ENCODE peak calls at places on chromosome 13, in six cellular contexts. D, A, F, Q, C and K are unnamed samples. For H3K4me1 and H3K9me3, the result is how much of the 10 kb centered on the place peaks cover.

GRCh38 chr13:28204690-28205443 is 66.5 kb downstream of the PAN3 start:
- DNase-seq in Q (no peak), C (no peak), D (no peak), A (no peak), F (no peak), K (no peak)

GRCh38 chr13:101661839-101662238 is 209.4 kb downstream of the ITGBL1 start:
- DNase-seq in D (no peak), F (no peak), Q (no peak), A (no peak), C (no peak), K (no peak)

GRCh38 chr13:104875008-104875762 is 1660.3 kb downstream of the EFNB2 start:
- DNase-seq in Q (no peak), A (no peak), F (no peak), C (no peak), D (no peak), K (no peak)

GRCh38 chr13:65719831-65720230 is 1510.3 kb downstream of the PCDH9 start:
- DNase-seq in D (no peak), F (no peak), C (no peak), A (no peak), Q (no peak), K (no peak)

GRCh38 chr13:26964278-26965057 is 203.9 kb upstream of the GPR12 start:
- DNase-seq in D (peak), F (no peak), Q (no peak), A (no peak), C (peak), K (peak)

GRCh38 chr13:31538067-31539042 is 201.0 kb upstream of the RXFP2 start:
- DNase-seq in A (no peak), F (no peak), Q (no peak), C (peak), D (no peak), K (no peak)

GRCh38 chr13:39016789-39017188 is 21.1 kb downstream of the PROSER1 start:
- DNase-seq in F (no peak), A (no peak), C (peak), Q (no peak), D (no peak), K (no peak)

GRCh38 chr13:92265408-92265807 is 867.0 kb downstream of the GPC5 start:
- DNase-seq in D (no peak), C (peak), Q (no peak), A (no peak), F (no peak), K (no peak)

GRCh38 chr13:31588331-31588730 is 151.0 kb upstream of the RXFP2 start:
- DNase-seq in F (no peak), C (no peak), Q (no peak), D (no peak), A (no peak), K (no peak)

DNA sequence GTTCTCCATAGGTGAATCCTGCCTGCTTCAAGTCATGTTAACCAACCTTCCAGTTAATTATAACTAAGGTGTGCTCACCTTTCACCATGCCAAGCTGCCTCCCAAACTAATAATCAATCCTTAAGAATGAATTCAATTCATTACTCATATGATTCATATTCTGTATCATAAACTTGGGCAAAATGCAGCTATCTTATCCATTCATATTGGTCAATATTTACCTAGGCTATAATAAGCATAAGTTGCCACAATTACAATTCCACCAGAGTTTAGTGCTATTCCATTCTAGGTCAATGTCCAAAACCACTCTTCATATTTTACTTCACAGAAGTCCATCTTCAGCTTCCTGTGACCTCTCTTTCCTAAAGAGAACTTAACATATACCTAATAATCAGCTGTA is 13.4 kb downstream of the ELF1 start:
- DNase-seq in F (no peak), D (no peak), Q (no peak), C (no peak), A (no peak), K (no peak)
- H3K4me1 ChIP-seq in F (under half), D (under half), Q (under half), C (under half), A (under half), K (under half)

DNA sequence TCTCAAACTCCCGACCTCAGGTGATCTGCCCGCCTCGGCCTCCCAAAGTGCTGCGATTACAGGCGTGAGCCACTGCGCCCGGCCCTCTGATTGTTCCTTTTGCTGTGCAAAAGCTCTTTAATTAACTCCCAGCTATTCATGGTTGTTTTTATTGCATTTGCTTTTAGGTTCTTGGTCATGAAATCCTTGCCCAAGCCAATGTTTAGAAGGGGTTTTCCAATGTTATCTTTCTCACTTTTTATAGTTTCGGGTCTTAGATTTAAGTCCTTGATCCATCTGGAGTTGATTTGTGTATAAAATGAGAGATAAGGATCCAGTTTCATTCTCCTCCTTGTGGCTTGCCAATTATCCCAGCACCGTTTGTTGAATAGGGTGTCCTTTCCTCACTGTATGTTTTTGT is 19.2 kb upstream of the GRTP1 start:
- DNase-seq in C (no peak), A (peak), F (no peak), D (no peak), Q (no peak), K (no peak)
- H3K9me3 ChIP-seq in C (under half), A (under half), F (under half), D (under half), Q (under half), K (under half)

GRCh38 chr13:63901630-63902029 is 2486.0 kb upstream of the PCDH20 start:
- DNase-seq in A (no peak), F (no peak), Q (no peak), D (no peak), C (no peak), K (no peak)
- TF ChIP-seq CTCF in A (no peak), F (no peak), Q (peak), D (no peak), C (no peak), K (no peak)

GRCh38 chr13:46605824-46606554 is 53.0 kb downstream of the LRCH1 start:
- DNase-seq in Q (no peak), C (no peak), D (no peak), A (no peak), F (no peak), K (no peak)
- H3K4me1 ChIP-seq in Q (under half), C (under half), D (half or more), A (half or more), F (under half), K (under half)

GRCh38 chr13:19329365-19329764 is 147.7 kb upstream of the TUBA3C start:
- DNase-seq in F (no peak), D (no peak), Q (no peak), C (no peak), A (no peak), K (no peak)

DNA sequence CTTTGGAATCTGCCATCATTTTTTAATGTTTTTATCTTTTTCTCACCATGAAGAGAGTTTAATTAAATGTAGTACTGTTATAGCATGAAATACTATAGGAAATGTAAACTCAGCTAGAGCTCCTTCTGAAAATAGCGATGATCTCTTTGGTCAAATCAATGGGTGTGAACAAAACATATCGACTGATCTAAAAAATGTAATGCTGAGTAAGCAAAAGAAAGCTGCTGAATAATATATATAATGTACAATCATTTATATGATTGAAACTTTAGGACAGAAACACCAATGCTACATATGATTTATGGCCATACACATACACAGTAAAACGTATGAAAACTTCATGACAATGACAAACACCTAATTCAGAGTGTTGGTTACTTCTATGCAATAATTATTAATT is 150.8 kb upstream of the TUBA3C start:
- DNase-seq in A (no peak), F (no peak), D (no peak), Q (no peak), C (no peak), K (no peak)
- H3K9me3 ChIP-seq in A (under half), F (under half), D (under half), Q (half or more), C (under half), K (under half)

DNA sequence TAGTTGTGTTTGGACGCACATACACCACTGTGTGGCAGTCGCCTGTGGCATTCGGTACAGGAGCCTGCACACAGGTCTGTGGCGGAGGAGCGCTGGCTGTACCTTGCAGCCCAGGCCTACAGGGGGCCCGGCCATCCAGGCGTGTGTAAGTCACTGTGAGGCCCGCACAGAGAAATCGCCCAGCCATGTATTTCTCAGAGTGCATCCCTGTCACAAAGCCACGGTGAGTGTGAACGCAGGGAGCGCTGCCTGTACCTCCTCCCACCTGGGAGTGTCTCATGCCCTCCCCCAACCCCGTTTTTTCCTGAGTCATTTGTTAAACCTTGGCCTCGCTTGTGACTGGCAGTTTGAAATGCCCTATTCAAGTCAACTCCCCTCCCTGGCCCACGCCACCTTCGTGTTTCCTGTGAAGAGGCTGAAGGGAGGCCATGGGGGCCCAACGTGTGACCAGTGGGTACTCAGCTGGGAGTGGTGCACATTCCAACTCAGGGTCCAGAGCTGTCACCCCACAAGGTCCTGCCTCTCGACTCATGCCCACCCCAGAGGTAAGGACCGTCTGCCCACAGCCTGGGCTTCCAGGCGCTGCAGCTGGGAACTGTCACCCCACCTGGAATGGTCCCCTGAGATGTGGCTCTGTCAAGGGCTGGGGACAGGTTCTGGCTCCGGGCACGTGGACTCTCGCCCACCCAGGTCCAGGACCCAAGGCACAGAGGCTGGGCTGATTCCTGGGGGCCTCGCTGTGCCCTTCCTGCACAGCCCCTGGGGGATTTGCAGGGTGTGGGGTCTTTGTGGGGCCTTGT is 11.6 kb upstream of the RASA3 start:
- DNase-seq in Q (peak), F (no peak), D (no peak), A (peak), C (no peak), K (no peak)
- TF ChIP-seq CTCF in Q (peak), F (no peak), D (no peak), A (no peak), C (no peak), K (no peak)

GRCh38 chr13:99258210-99258860 is at the start of gene GPR18:
- DNase-seq in D (no peak), A (no peak), F (no peak), C (peak), Q (no peak), K (no peak)

GRCh38 chr13:99258946-99259345 is 767 bp upstream of the GPR18 start:
- DNase-seq in A (no peak), F (no peak), D (no peak), C (no peak), Q (no peak), K (no peak)

GRCh38 chr13:99263386-99263785 is 5.2 kb upstream of the GPR18 start:
- DNase-seq in D (no peak), F (no peak), A (no peak), Q (no peak), C (no peak), K (no peak)

GRCh38 chr13:99260216-99260615 is 2.0 kb upstream of the GPR18 start:
- DNase-seq in F (no peak), A (no peak), D (no peak), C (peak), Q (no peak), K (no peak)

DNA sequence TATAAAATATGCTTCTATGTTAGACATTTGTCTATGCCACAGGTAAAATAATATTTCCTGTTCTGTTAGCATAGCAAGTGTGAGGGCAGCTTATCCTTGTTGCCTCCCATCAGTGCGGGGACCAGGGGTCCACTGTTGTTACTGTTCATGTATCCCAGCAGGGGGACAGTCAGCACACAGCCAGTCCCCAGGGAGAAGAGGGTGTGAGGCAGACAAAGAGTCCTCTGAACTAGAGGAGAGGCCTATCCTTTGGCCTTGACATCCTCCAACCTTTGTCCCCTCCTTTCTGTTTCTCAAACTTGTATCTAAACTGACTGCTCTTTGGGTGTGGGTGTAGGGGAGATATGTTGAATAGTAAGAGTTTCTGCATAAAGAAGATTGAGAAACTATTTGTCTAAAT is 2.9 kb upstream of the GPR18 start:
- DNase-seq in D (no peak), A (no peak), C (no peak), F (no peak), Q (no peak), K (no peak)
- H3K4me1 ChIP-seq in D (under half), A (under half), C (under half), F (under half), Q (under half), K (under half)

GRCh38 chr13:18962168-18962734 is 219.4 kb downstream of the TUBA3C start:
- DNase-seq in F (no peak), A (peak), D (no peak), C (no peak), Q (no peak), K (no peak)
- H3K9me3 ChIP-seq in F (under half), A (under half), D (under half), C (half or more), Q (half or more), K (under half)